ENCODE peak calls at places on chromosomes 11 and 22, in eight cellular contexts. One of them, this sample, is unnamed.

GRCh38 chr11:45093761-45094455 is 52.5 kb upstream of the PRDM11 start:
- DNase-seq in hippocampal formation: no peak
- DNase-seq in NCI-H510A treated with DMSO at 0.1 percent for 48 hours: no peak
- DNase-seq in activated CD4-positive, alpha-beta T cell treated with anti-CD3 and anti-CD28 coated beads, Interleukin-2, amount 50 U/mL, for 1 hour: no peak
- DNase-seq in hepatocyte: no peak
- DNase-seq in activated naive CD4-positive, alpha-beta T cell: no peak
- DNase-seq in T1000: no peak
- DNase-seq in foreskin fibroblast: no peak
- DNase-seq in this sample: no peak

GRCh38 chr11:130006929-130007328 is 4.3 kb upstream of the PRDM10 start:
- DNase-seq in hepatocyte: no peak
- DNase-seq in NCI-H510A treated with DMSO at 0.1 percent for 48 hours: no peak
- DNase-seq in activated CD4-positive, alpha-beta T cell treated with anti-CD3 and anti-CD28 coated beads, Interleukin-2, amount 50 U/mL, for 1 hour: no peak
- DNase-seq in foreskin fibroblast: no peak
- DNase-seq in T1000: no peak
- DNase-seq in hippocampal formation: no peak
- DNase-seq in activated naive CD4-positive, alpha-beta T cell: no peak
- DNase-seq in this sample: no peak

GRCh38 chr22:44473580-44473979 is 24.5 kb downstream of the RTL6 start:
- DNase-seq in T1000: no peak
- DNase-seq in NCI-H510A treated with DMSO at 0.1 percent for 48 hours: no peak
- DNase-seq in hippocampal formation: no peak
- DNase-seq in activated CD4-positive, alpha-beta T cell treated with anti-CD3 and anti-CD28 coated beads, Interleukin-2, amount 50 U/mL, for 1 hour: no peak
- DNase-seq in foreskin fibroblast: no peak
- DNase-seq in activated naive CD4-positive, alpha-beta T cell: no peak
- DNase-seq in hepatocyte: no peak
- DNase-seq in this sample: no peak

GRCh38 chr22:35638408-35638807 is 9.8 kb upstream of the APOL6 start:
- DNase-seq in hepatocyte: peak
- DNase-seq in activated naive CD4-positive, alpha-beta T cell: no peak
- DNase-seq in NCI-H510A treated with DMSO at 0.1 percent for 48 hours: no peak
- DNase-seq in activated CD4-positive, alpha-beta T cell treated with anti-CD3 and anti-CD28 coated beads, Interleukin-2, amount 50 U/mL, for 1 hour: no peak
- DNase-seq in foreskin fibroblast: peak
- DNase-seq in T1000: no peak
- DNase-seq in hippocampal formation: no peak
- DNase-seq in this sample: no peak

GRCh38 chr22:35824256-35824655 is 106.6 kb downstream of the APOL5 start:
- DNase-seq in hippocampal formation: no peak
- DNase-seq in foreskin fibroblast: no peak
- DNase-seq in NCI-H510A treated with DMSO at 0.1 percent for 48 hours: no peak
- DNase-seq in activated CD4-positive, alpha-beta T cell treated with anti-CD3 and anti-CD28 coated beads, Interleukin-2, amount 50 U/mL, for 1 hour: no peak
- DNase-seq in T1000: no peak
- DNase-seq in hepatocyte: no peak
- DNase-seq in activated naive CD4-positive, alpha-beta T cell: no peak
- DNase-seq in this sample: no peak

GRCh38 chr11:13114566-13115465 is 105.7 kb downstream of the RASSF10 start:
- DNase-seq in hepatocyte: peak
- DNase-seq in activated CD4-positive, alpha-beta T cell treated with anti-CD3 and anti-CD28 coated beads, Interleukin-2, amount 50 U/mL, for 1 hour: no peak
- DNase-seq in NCI-H510A treated with DMSO at 0.1 percent for 48 hours: peak
- DNase-seq in activated naive CD4-positive, alpha-beta T cell: no peak
- DNase-seq in T1000: no peak
- DNase-seq in hippocampal formation: no peak
- DNase-seq in foreskin fibroblast: no peak
- DNase-seq in this sample: no peak

GRCh38 chr22:50544078-50544745 is 1.5 kb upstream of the KLHDC7B start:
- DNase-seq in T1000: no peak
- DNase-seq in NCI-H510A treated with DMSO at 0.1 percent for 48 hours: peak
- DNase-seq in hippocampal formation: peak
- DNase-seq in hepatocyte: peak
- DNase-seq in foreskin fibroblast: peak
- DNase-seq in activated naive CD4-positive, alpha-beta T cell: peak
- DNase-seq in activated CD4-positive, alpha-beta T cell treated with anti-CD3 and anti-CD28 coated beads, Interleukin-2, amount 50 U/mL, for 1 hour: peak
- DNase-seq in this sample: peak

GRCh38 chr11:66183581-66184048 is 84.8 kb upstream of the RAB1B start:
- DNase-seq in T1000: no peak
- DNase-seq in activated naive CD4-positive, alpha-beta T cell: no peak
- DNase-seq in NCI-H510A treated with DMSO at 0.1 percent for 48 hours: no peak
- DNase-seq in hepatocyte: no peak
- DNase-seq in activated CD4-positive, alpha-beta T cell treated with anti-CD3 and anti-CD28 coated beads, Interleukin-2, amount 50 U/mL, for 1 hour: peak
- DNase-seq in hippocampal formation: no peak
- DNase-seq in foreskin fibroblast: no peak
- DNase-seq in this sample: no peak

GRCh38 chr11:112173152-112173551 is 2.2 kb upstream of the BCO2 start:
- DNase-seq in hepatocyte: no peak
- DNase-seq in foreskin fibroblast: peak
- DNase-seq in activated naive CD4-positive, alpha-beta T cell: no peak
- DNase-seq in hippocampal formation: no peak
- DNase-seq in activated CD4-positive, alpha-beta T cell treated with anti-CD3 and anti-CD28 coated beads, Interleukin-2, amount 50 U/mL, for 1 hour: no peak
- DNase-seq in NCI-H510A treated with DMSO at 0.1 percent for 48 hours: no peak
- DNase-seq in T1000: no peak
- DNase-seq in this sample: no peak

GRCh38 chr11:133272386-133272785 is 259.9 kb downstream of the OPCML start:
- DNase-seq in activated naive CD4-positive, alpha-beta T cell: no peak
- DNase-seq in foreskin fibroblast: no peak
- DNase-seq in T1000: no peak
- DNase-seq in hippocampal formation: no peak
- DNase-seq in NCI-H510A treated with DMSO at 0.1 percent for 48 hours: no peak
- DNase-seq in hepatocyte: no peak
- DNase-seq in activated CD4-positive, alpha-beta T cell treated with anti-CD3 and anti-CD28 coated beads, Interleukin-2, amount 50 U/mL, for 1 hour: no peak
- DNase-seq in this sample: no peak

GRCh38 chr22:44582016-44582415 is 84.0 kb upstream of the RTL6 start:
- DNase-seq in activated CD4-positive, alpha-beta T cell treated with anti-CD3 and anti-CD28 coated beads, Interleukin-2, amount 50 U/mL, for 1 hour: no peak
- DNase-seq in foreskin fibroblast: no peak
- DNase-seq in activated naive CD4-positive, alpha-beta T cell: no peak
- DNase-seq in T1000: no peak
- DNase-seq in NCI-H510A treated with DMSO at 0.1 percent for 48 hours: no peak
- DNase-seq in hippocampal formation: no peak
- DNase-seq in hepatocyte: no peak
- DNase-seq in this sample: no peak

GRCh38 chr11:88292156-88292844 is 45.2 kb downstream of the CTSC start:
- DNase-seq in activated naive CD4-positive, alpha-beta T cell: no peak
- DNase-seq in NCI-H510A treated with DMSO at 0.1 percent for 48 hours: no peak
- DNase-seq in activated CD4-positive, alpha-beta T cell treated with anti-CD3 and anti-CD28 coated beads, Interleukin-2, amount 50 U/mL, for 1 hour: no peak
- DNase-seq in hippocampal formation: no peak
- DNase-seq in T1000: no peak
- DNase-seq in hepatocyte: no peak
- DNase-seq in foreskin fibroblast: peak
- DNase-seq in this sample: no peak

GRCh38 chr11:118790357-118791014 is 478 bp downstream of the DDX6 start:
- DNase-seq in T1000: no peak
- DNase-seq in activated CD4-positive, alpha-beta T cell treated with anti-CD3 and anti-CD28 coated beads, Interleukin-2, amount 50 U/mL, for 1 hour: peak
- DNase-seq in activated naive CD4-positive, alpha-beta T cell: no peak
- DNase-seq in foreskin fibroblast: peak
- DNase-seq in hepatocyte: peak
- DNase-seq in NCI-H510A treated with DMSO at 0.1 percent for 48 hours: peak
- DNase-seq in hippocampal formation: peak
- DNase-seq in this sample: peak

GRCh38 chr22:45548991-45549736 is 46.5 kb downstream of the FBLN1 start:
- DNase-seq in hepatocyte: peak
- DNase-seq in activated CD4-positive, alpha-beta T cell treated with anti-CD3 and anti-CD28 coated beads, Interleukin-2, amount 50 U/mL, for 1 hour: no peak
- DNase-seq in hippocampal formation: no peak
- DNase-seq in NCI-H510A treated with DMSO at 0.1 percent for 48 hours: no peak
- DNase-seq in T1000: peak
- DNase-seq in activated naive CD4-positive, alpha-beta T cell: no peak
- DNase-seq in foreskin fibroblast: peak
- DNase-seq in this sample: no peak

GRCh38 chr11:119496997-119497396 is 74.0 kb upstream of the THY1 start:
- DNase-seq in foreskin fibroblast: no peak
- DNase-seq in NCI-H510A treated with DMSO at 0.1 percent for 48 hours: no peak
- DNase-seq in activated naive CD4-positive, alpha-beta T cell: no peak
- DNase-seq in activated CD4-positive, alpha-beta T cell treated with anti-CD3 and anti-CD28 coated beads, Interleukin-2, amount 50 U/mL, for 1 hour: no peak
- DNase-seq in hepatocyte: no peak
- DNase-seq in T1000: no peak
- DNase-seq in hippocampal formation: no peak
- DNase-seq in this sample: no peak

GRCh38 chr11:61869636-61870428 is 21.5 kb downstream of the FADS3 start:
- DNase-seq in hippocampal formation: no peak
- DNase-seq in activated CD4-positive, alpha-beta T cell treated with anti-CD3 and anti-CD28 coated beads, Interleukin-2, amount 50 U/mL, for 1 hour: no peak
- DNase-seq in T1000: no peak
- DNase-seq in NCI-H510A treated with DMSO at 0.1 percent for 48 hours: no peak
- DNase-seq in activated naive CD4-positive, alpha-beta T cell: no peak
- DNase-seq in foreskin fibroblast: no peak
- DNase-seq in hepatocyte: peak
- DNase-seq in this sample: no peak

GRCh38 chr22:24445481-24446290 is 18.3 kb downstream of the ADORA2A start:
- DNase-seq in NCI-H510A treated with DMSO at 0.1 percent for 48 hours: peak
- DNase-seq in activated naive CD4-positive, alpha-beta T cell: no peak
- DNase-seq in hippocampal formation: no peak
- DNase-seq in T1000: no peak
- DNase-seq in foreskin fibroblast: no peak
- DNase-seq in hepatocyte: no peak
- DNase-seq in activated CD4-positive, alpha-beta T cell treated with anti-CD3 and anti-CD28 coated beads, Interleukin-2, amount 50 U/mL, for 1 hour: no peak
- DNase-seq in this sample: no peak

GRCh38 chr22:22901578-22902218 is 14.1 kb downstream of the IGLL5 start:
- DNase-seq in activated naive CD4-positive, alpha-beta T cell: no peak
- DNase-seq in foreskin fibroblast: no peak
- DNase-seq in T1000: no peak
- DNase-seq in hepatocyte: no peak
- DNase-seq in hippocampal formation: no peak
- DNase-seq in activated CD4-positive, alpha-beta T cell treated with anti-CD3 and anti-CD28 coated beads, Interleukin-2, amount 50 U/mL, for 1 hour: no peak
- DNase-seq in NCI-H510A treated with DMSO at 0.1 percent for 48 hours: no peak
- DNase-seq in this sample: no peak

GRCh38 chr11:83847635-83848034 is 561.5 kb upstream of the CCDC90B start:
- DNase-seq in NCI-H510A treated with DMSO at 0.1 percent for 48 hours: no peak
- DNase-seq in activated naive CD4-positive, alpha-beta T cell: no peak
- DNase-seq in foreskin fibroblast: no peak
- DNase-seq in hepatocyte: no peak
- DNase-seq in activated CD4-positive, alpha-beta T cell treated with anti-CD3 and anti-CD28 coated beads, Interleukin-2, amount 50 U/mL, for 1 hour: no peak
- DNase-seq in T1000: no peak
- DNase-seq in hippocampal formation: no peak
- DNase-seq in this sample: no peak

GRCh38 chr11:116930177-116930576 is 92.8 kb upstream of the APOA1 start:
- DNase-seq in T1000: no peak
- DNase-seq in hepatocyte: peak
- DNase-seq in hippocampal formation: peak
- DNase-seq in activated CD4-positive, alpha-beta T cell treated with anti-CD3 and anti-CD28 coated beads, Interleukin-2, amount 50 U/mL, for 1 hour: peak
- DNase-seq in activated naive CD4-positive, alpha-beta T cell: no peak
- DNase-seq in NCI-H510A treated with DMSO at 0.1 percent for 48 hours: no peak
- DNase-seq in foreskin fibroblast: peak
- DNase-seq in this sample: no peak

GRCh38 chr11:96318850-96319249 is 24.1 kb downstream of the MAML2 start:
- DNase-seq in foreskin fibroblast: no peak
- DNase-seq in activated CD4-positive, alpha-beta T cell treated with anti-CD3 and anti-CD28 coated beads, Interleukin-2, amount 50 U/mL, for 1 hour: no peak
- DNase-seq in activated naive CD4-positive, alpha-beta T cell: no peak
- DNase-seq in hippocampal formation: no peak
- DNase-seq in T1000: no peak
- DNase-seq in hepatocyte: no peak
- DNase-seq in NCI-H510A treated with DMSO at 0.1 percent for 48 hours: no peak
- DNase-seq in this sample: no peak

GRCh38 chr11:8807544-8808225 is 103.3 kb upstream of the AKIP1 start:
- DNase-seq in NCI-H510A treated with DMSO at 0.1 percent for 48 hours: no peak
- DNase-seq in hepatocyte: no peak
- DNase-seq in activated CD4-positive, alpha-beta T cell treated with anti-CD3 and anti-CD28 coated beads, Interleukin-2, amount 50 U/mL, for 1 hour: no peak
- DNase-seq in activated naive CD4-positive, alpha-beta T cell: no peak
- DNase-seq in foreskin fibroblast: peak
- DNase-seq in T1000: no peak
- DNase-seq in hippocampal formation: no peak
- DNase-seq in this sample: no peak

GRCh38 chr11:70841264-70841663 is 411.1 kb downstream of the SHANK2 start:
- DNase-seq in NCI-H510A treated with DMSO at 0.1 percent for 48 hours: no peak
- DNase-seq in hippocampal formation: no peak
- DNase-seq in activated CD4-positive, alpha-beta T cell treated with anti-CD3 and anti-CD28 coated beads, Interleukin-2, amount 50 U/mL, for 1 hour: no peak
- DNase-seq in foreskin fibroblast: no peak
- DNase-seq in hepatocyte: no peak
- DNase-seq in activated naive CD4-positive, alpha-beta T cell: no peak
- DNase-seq in T1000: no peak
- DNase-seq in this sample: no peak

GRCh38 chr22:46069518-46070214 is 80.7 kb upstream of the PPARA start:
- DNase-seq in hippocampal formation: peak
- DNase-seq in T1000: peak
- DNase-seq in hepatocyte: no peak
- DNase-seq in activated naive CD4-positive, alpha-beta T cell: no peak
- DNase-seq in NCI-H510A treated with DMSO at 0.1 percent for 48 hours: peak
- DNase-seq in foreskin fibroblast: peak
- DNase-seq in activated CD4-positive, alpha-beta T cell treated with anti-CD3 and anti-CD28 coated beads, Interleukin-2, amount 50 U/mL, for 1 hour: peak
- DNase-seq in this sample: peak

GRCh38 chr11:67301951-67302516 is 1.3 kb upstream of the SSH3 start:
- DNase-seq in T1000: no peak
- DNase-seq in hepatocyte: peak
- DNase-seq in hippocampal formation: no peak
- DNase-seq in activated CD4-positive, alpha-beta T cell treated with anti-CD3 and anti-CD28 coated beads, Interleukin-2, amount 50 U/mL, for 1 hour: no peak
- DNase-seq in activated naive CD4-positive, alpha-beta T cell: no peak
- DNase-seq in foreskin fibroblast: peak
- DNase-seq in NCI-H510A treated with DMSO at 0.1 percent for 48 hours: peak
- DNase-seq in this sample: no peak

GRCh38 chr11:125625225-125625593 is 246 bp downstream of the CHEK1 start:
- DNase-seq in hippocampal formation: no peak
- DNase-seq in T1000: no peak
- DNase-seq in activated CD4-positive, alpha-beta T cell treated with anti-CD3 and anti-CD28 coated beads, Interleukin-2, amount 50 U/mL, for 1 hour: no peak
- DNase-seq in hepatocyte: no peak
- DNase-seq in foreskin fibroblast: no peak
- DNase-seq in activated naive CD4-positive, alpha-beta T cell: no peak
- DNase-seq in NCI-H510A treated with DMSO at 0.1 percent for 48 hours: no peak
- DNase-seq in this sample: no peak

GRCh38 chr11:1435820-1436467 is 46.2 kb downstream of the BRSK2 start:
- DNase-seq in NCI-H510A treated with DMSO at 0.1 percent for 48 hours: no peak
- DNase-seq in hepatocyte: peak
- DNase-seq in activated naive CD4-positive, alpha-beta T cell: no peak
- DNase-seq in T1000: no peak
- DNase-seq in foreskin fibroblast: no peak
- DNase-seq in hippocampal formation: no peak
- DNase-seq in activated CD4-positive, alpha-beta T cell treated with anti-CD3 and anti-CD28 coated beads, Interleukin-2, amount 50 U/mL, for 1 hour: no peak
- DNase-seq in this sample: no peak

GRCh38 chr11:126371595-126371994 is 16.1 kb downstream of the ST3GAL4 start:
- DNase-seq in NCI-H510A treated with DMSO at 0.1 percent for 48 hours: no peak
- DNase-seq in hepatocyte: no peak
- DNase-seq in hippocampal formation: no peak
- DNase-seq in activated naive CD4-positive, alpha-beta T cell: no peak
- DNase-seq in T1000: no peak
- DNase-seq in activated CD4-positive, alpha-beta T cell treated with anti-CD3 and anti-CD28 coated beads, Interleukin-2, amount 50 U/mL, for 1 hour: no peak
- DNase-seq in foreskin fibroblast: no peak
- DNase-seq in this sample: no peak

GRCh38 chr11:76744186-76745058 is 38.7 kb upstream of the TSKU start:
- DNase-seq in hippocampal formation: no peak
- DNase-seq in T1000: no peak
- DNase-seq in activated CD4-positive, alpha-beta T cell treated with anti-CD3 and anti-CD28 coated beads, Interleukin-2, amount 50 U/mL, for 1 hour: no peak
- DNase-seq in NCI-H510A treated with DMSO at 0.1 percent for 48 hours: no peak
- DNase-seq in activated naive CD4-positive, alpha-beta T cell: no peak
- DNase-seq in foreskin fibroblast: peak
- DNase-seq in hepatocyte: peak
- DNase-seq in this sample: no peak

GRCh38 chr11:18115360-18116127 is 9.7 kb upstream of the SAAL1 start:
- DNase-seq in hippocampal formation: peak
- DNase-seq in activated naive CD4-positive, alpha-beta T cell: peak
- DNase-seq in hepatocyte: peak
- DNase-seq in NCI-H510A treated with DMSO at 0.1 percent for 48 hours: peak
- DNase-seq in activated CD4-positive, alpha-beta T cell treated with anti-CD3 and anti-CD28 coated beads, Interleukin-2, amount 50 U/mL, for 1 hour: peak
- DNase-seq in T1000: peak
- DNase-seq in foreskin fibroblast: peak
- DNase-seq in this sample: peak

GRCh38 chr11:65584723-65585171 is 8.9 kb downstream of the EHBP1L1 start:
- DNase-seq in hepatocyte: no peak
- DNase-seq in activated CD4-positive, alpha-beta T cell treated with anti-CD3 and anti-CD28 coated beads, Interleukin-2, amount 50 U/mL, for 1 hour: no peak
- DNase-seq in T1000: no peak
- DNase-seq in foreskin fibroblast: peak
- DNase-seq in hippocampal formation: no peak
- DNase-seq in NCI-H510A treated with DMSO at 0.1 percent for 48 hours: no peak
- DNase-seq in activated naive CD4-positive, alpha-beta T cell: no peak
- DNase-seq in this sample: no peak

GRCh38 chr11:19577849-19578619 is 134.6 kb upstream of the NAV2 start:
- DNase-seq in foreskin fibroblast: peak
- DNase-seq in hepatocyte: peak
- DNase-seq in activated CD4-positive, alpha-beta T cell treated with anti-CD3 and anti-CD28 coated beads, Interleukin-2, amount 50 U/mL, for 1 hour: no peak
- DNase-seq in activated naive CD4-positive, alpha-beta T cell: no peak
- DNase-seq in T1000: no peak
- DNase-seq in NCI-H510A treated with DMSO at 0.1 percent for 48 hours: no peak
- DNase-seq in hippocampal formation: peak
- DNase-seq in this sample: no peak

GRCh38 chr11:110349109-110349996 is 52.9 kb upstream of the RDX start:
- DNase-seq in hippocampal formation: peak
- DNase-seq in hepatocyte: no peak
- DNase-seq in T1000: no peak
- DNase-seq in foreskin fibroblast: no peak
- DNase-seq in activated naive CD4-positive, alpha-beta T cell: no peak
- DNase-seq in NCI-H510A treated with DMSO at 0.1 percent for 48 hours: no peak
- DNase-seq in activated CD4-positive, alpha-beta T cell treated with anti-CD3 and anti-CD28 coated beads, Interleukin-2, amount 50 U/mL, for 1 hour: no peak
- DNase-seq in this sample: peak

GRCh38 chr11:118911113-118911879 is 14.4 kb downstream of the BCL9L start:
- DNase-seq in activated naive CD4-positive, alpha-beta T cell: no peak
- DNase-seq in hepatocyte: peak
- DNase-seq in foreskin fibroblast: peak
- DNase-seq in hippocampal formation: no peak
- DNase-seq in NCI-H510A treated with DMSO at 0.1 percent for 48 hours: no peak
- DNase-seq in T1000: no peak
- DNase-seq in activated CD4-positive, alpha-beta T cell treated with anti-CD3 and anti-CD28 coated beads, Interleukin-2, amount 50 U/mL, for 1 hour: no peak
- DNase-seq in this sample: no peak